ENCODE peak calls at places on chromosomes 5 and 9, in eight cellular contexts. Q is neural progenitor cell, A is uterus, E is adrenal gland, H is SJSA1, Y is SJCRH30, I is DND-41, F is breast epithelium. O is an unnamed sample.
A peak's percentile ranks its signal among the peaks of the same experiment; 100 is the strongest.

GRCh38 chr9:87792831-87793288 is 66.9 kb downstream of the CTSL start:
- DNase-seq in I (no peak), E (peak; percentile 61), F (peak; percentile 19), Q (no peak), H (peak; percentile 73), Y (no peak), A (peak; percentile 65), O (peak; percentile 96)

GRCh38 chr5:15682566-15682965 is 182.6 kb downstream of the FBXL7 start:
- DNase-seq in Y (no peak), I (no peak), E (no peak), A (no peak), F (no peak), H (no peak), Q (no peak), O (no peak)

GRCh38 chr5:111551569-111552275 is 39.4 kb upstream of the STARD4 start:
- DNase-seq in F (no peak), E (no peak), H (no peak), Y (no peak), Q (peak; percentile 41), A (no peak), I (no peak), O (no peak)

GRCh38 chr5:81393783-81394718 is at the start of gene ACOT12:
- DNase-seq in Y (no peak), A (no peak), H (no peak), F (no peak), Q (peak; percentile 77), E (no peak), I (no peak), O (peak; percentile 50)

GRCh38 chr5:89315194-89315593 is 432.2 kb upstream of the MEF2C start:
- DNase-seq in E (no peak), Y (no peak), Q (no peak), A (no peak), I (no peak), H (no peak), F (no peak), O (peak; percentile 53)

GRCh38 chr5:179923422-179923821 is 15.7 kb upstream of the TBC1D9B start:
- DNase-seq in I (no peak), Q (no peak), A (no peak), E (no peak), F (no peak), H (no peak), Y (no peak), O (no peak)

GRCh38 chr5:153781325-153781724 is 257.4 kb downstream of the FAM114A2 start:
- DNase-seq in H (no peak), Q (no peak), A (no peak), I (no peak), F (no peak), Y (no peak), E (no peak), O (no peak)

GRCh38 chr9:121770415-121771273 is 119.2 kb downstream of the DAB2IP start:
- DNase-seq in H (no peak), A (no peak), Q (no peak), E (no peak), F (no peak), Y (no peak), I (no peak), O (peak; percentile 18)

GRCh38 chr9:133943781-133944745 is 48.1 kb downstream of the VAV2 start:
- DNase-seq in Y (no peak), E (no peak), A (no peak), H (no peak), F (no peak), I (no peak), Q (peak; percentile 82), O (no peak)

GRCh38 chr5:124057161-124057814 is 545.3 kb downstream of the CSNK1G3 start:
- DNase-seq in H (no peak), E (peak; percentile 25), Y (peak; percentile 48), A (peak; percentile 18), F (peak; percentile 35), Q (no peak), I (no peak), O (no peak)

GRCh38 chr9:81622471-81623245 is 66.7 kb downstream of the TLE1 start:
- DNase-seq in H (no peak), I (no peak), Y (no peak), Q (peak; percentile 51), E (no peak), F (no peak), A (no peak), O (no peak)

GRCh38 chr5:98827161-98827560 is 53.7 kb downstream of the RGMB start:
- DNase-seq in Q (peak; percentile 53), H (no peak), A (no peak), Y (peak; percentile 19), F (no peak), I (no peak), E (no peak), O (no peak)

GRCh38 chr5:35129921-35130485 is 82.3 kb upstream of the AGXT2 start:
- DNase-seq in Y (no peak), E (no peak), H (no peak), Q (no peak), F (peak; percentile 25), A (no peak), I (peak; percentile 87), O (peak; percentile 25)

GRCh38 chr5:56688402-56688801 is 126.9 kb upstream of the MAP3K1 start:
- DNase-seq in Y (no peak), H (no peak), Q (no peak), I (no peak), E (no peak), A (no peak), F (no peak), O (no peak)

GRCh38 chr5:76794871-76795270 is 24.0 kb upstream of the F2RL1 start:
- DNase-seq in E (no peak), H (no peak), Y (no peak), A (no peak), F (no peak), I (no peak), Q (no peak), O (no peak)

GRCh38 chr9:98515506-98516204 is 193.1 kb downstream of the GABBR2 start:
- DNase-seq in H (no peak), I (no peak), F (no peak), A (no peak), E (no peak), Y (no peak), Q (no peak), O (no peak)

GRCh38 chr5:14665110-14665822 is 748 bp downstream of the OTULIN start:
- DNase-seq in F (no peak), Q (peak; percentile 50), A (no peak), Y (no peak), I (peak; percentile 46), E (no peak), H (no peak), O (peak; percentile 50)

GRCh38 chr9:18268381-18268780 is 205.6 kb upstream of the ADAMTSL1 start:
- DNase-seq in Q (peak; percentile 12), I (no peak), Y (peak; percentile 58), F (peak; percentile 22), H (no peak), A (no peak), E (no peak), O (no peak)

GRCh38 chr9:129143031-129143441 is 31.8 kb downstream of the PTPA start:
- DNase-seq in I (peak; percentile 76), A (peak; percentile 93), H (peak; percentile 83), Y (peak; percentile 77), E (peak; percentile 91), F (peak; percentile 90), Q (peak; percentile 80), O (peak; percentile 82)

GRCh38 chr9:75612754-75613153 is 277.7 kb upstream of the PCSK5 start:
- DNase-seq in E (no peak), F (no peak), A (no peak), Y (no peak), I (no peak), H (no peak), Q (no peak), O (no peak)

GRCh38 chr5:163506726-163507125 is 1.3 kb downstream of the MAT2B start:
- DNase-seq in A (no peak), I (no peak), Y (no peak), E (no peak), H (no peak), Q (no peak), F (no peak), O (no peak)

GRCh38 chr5:154236-154635 is 37.1 kb upstream of the LRRC14B start:
- DNase-seq in A (no peak), F (no peak), I (no peak), E (no peak), H (no peak), Y (peak; percentile 30), Q (peak; percentile 60), O (no peak)

GRCh38 chr9:124366476-124367220 is 48.6 kb downstream of the PSMB7 start:
- DNase-seq in I (no peak), E (no peak), Q (no peak), F (no peak), Y (no peak), A (no peak), H (no peak), O (peak; percentile 38)

GRCh38 chr5:42749020-42749419 is 7.6 kb upstream of the CCDC152 start:
- DNase-seq in Q (no peak), E (no peak), H (no peak), Y (no peak), I (no peak), F (no peak), A (no peak), O (no peak)
- H3K4me3 ChIP-seq in Q (no peak overlapping the region), E (no peak overlapping the region), H (no peak overlapping the region), Y (no peak overlapping the region), I (no peak overlapping the region), F (no peak overlapping the region), A (no peak overlapping the region), O (no peak overlapping the region)

GRCh38 chr9:130688070-130688469 is 5.5 kb upstream of the EXOSC2 start:
- DNase-seq in H (no peak), I (no peak), F (no peak), Y (no peak), Q (no peak), E (no peak), A (no peak), O (no peak)
- H3K27me3 ChIP-seq in H (no peaks in the 10 kb centered on the region), I (no peaks in the 10 kb centered on the region), F (no peaks in the 10 kb centered on the region), Y (no peaks in the 10 kb centered on the region), Q (peaks cover 2% of the 10 kb centered on the region), E (no peaks in the 10 kb centered on the region), A (no peaks in the 10 kb centered on the region), O (no peaks in the 10 kb centered on the region)

DNA sequence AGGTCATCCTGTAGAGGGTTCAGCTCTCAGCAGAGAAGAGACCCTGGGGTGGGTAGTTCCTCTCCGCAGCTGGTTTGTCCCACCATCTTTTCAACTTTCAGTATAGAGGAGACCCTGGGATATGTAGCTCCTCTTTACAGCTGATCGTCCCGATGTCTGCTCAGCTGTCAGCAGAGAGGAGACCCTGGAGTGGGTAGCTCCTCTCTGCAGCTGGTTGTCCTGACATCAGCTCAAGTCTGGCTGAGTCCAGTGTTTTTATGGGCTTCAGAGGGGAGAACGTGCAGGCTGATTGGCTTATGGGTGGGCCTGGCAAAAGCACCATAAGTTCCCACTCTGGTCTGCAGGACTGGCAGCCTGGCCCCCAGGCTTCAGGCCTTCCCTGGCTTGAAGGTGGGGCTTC is 80.8 kb downstream of the NLN start:
- DNase-seq in E (no peak), H (no peak), Q (no peak), F (no peak), Y (no peak), A (no peak), I (peak; percentile 13), O (no peak)
- H3K9me3 ChIP-seq in E (no peaks in the 10 kb centered on the region), H (no peaks in the 10 kb centered on the region), Q (no peaks in the 10 kb centered on the region), F (no peaks in the 10 kb centered on the region), Y (no peaks in the 10 kb centered on the region), A (no peaks in the 10 kb centered on the region), I (peaks cover 21% of the 10 kb centered on the region), O (no peaks in the 10 kb centered on the region)

DNA sequence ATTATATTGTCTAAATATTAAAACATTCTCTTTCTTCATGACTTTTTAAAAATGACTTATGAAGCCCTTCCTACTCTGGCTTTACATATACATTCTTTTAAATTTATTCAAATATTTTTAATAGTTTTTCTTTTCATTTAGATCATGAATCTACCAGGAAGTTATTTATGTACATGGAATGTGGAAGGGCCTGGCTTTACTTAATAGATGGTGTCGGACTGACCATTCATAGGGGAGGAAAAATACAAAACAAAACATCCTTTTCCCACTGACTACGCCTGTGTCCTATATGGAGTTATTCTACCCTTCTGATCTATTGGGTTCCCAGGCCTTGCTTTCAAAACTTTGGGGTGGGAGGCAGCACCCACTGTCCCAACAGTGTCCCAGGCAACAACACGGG is 129.8 kb downstream of the MACROH2A1 start:
- DNase-seq in Q (no peak), H (no peak), E (no peak), Y (no peak), A (no peak), F (no peak), I (no peak), O (no peak)
- H3K4me3 ChIP-seq in Q (no peak overlapping the region), H (no peak overlapping the region), E (no peak overlapping the region), Y (peak overlapping the region; percentile 44), A (no peak overlapping the region), F (no peak overlapping the region), I (no peak overlapping the region), O (no peak overlapping the region)